ENCODE peak calls at places on chromosomes 1 and 21, in five cellular contexts. T is fibroblast of lung, D is H9, I is left lung, H is colonic mucosa. P is an unnamed sample.

GRCh38 chr1:46062651-46063319 is 69.6 kb downstream of the PIK3R3 start:
- DNase-seq in T (peak; percentile 51), D (no peak), I (no peak), H (peak; percentile 22), P (no peak)

GRCh38 chr1:214570442-214570841 is 19.0 kb upstream of the PTPN14 start:
- DNase-seq in T (peak; percentile 53), D (no peak), I (no peak), H (no peak), P (no peak)

GRCh38 chr1:212555426-212555825 is 53.1 kb upstream of the ATF3 start:
- DNase-seq in T (no peak), D (no peak), I (no peak), H (no peak), P (no peak)

GRCh38 chr21:42403611-42404231 is at the start of gene UBASH3A:
- DNase-seq in T (no peak), D (no peak), I (no peak), H (no peak), P (no peak)

GRCh38 chr1:46532498-46533178 is 18.8 kb downstream of the KNCN start:
- DNase-seq in T (peak; percentile 47), D (peak; percentile 55), I (peak; percentile 95), H (peak; percentile 71), P (peak; percentile 55)

GRCh38 chr1:156295391-156295947 is at the start of gene GLMP:
- DNase-seq in T (peak; percentile 81), D (peak; percentile 46), I (peak; percentile 87), H (peak; percentile 80), P (peak; percentile 81)

GRCh38 chr1:109040627-109041613 is 982 bp downstream of the WDR47 start:
- DNase-seq in T (peak; percentile 41), D (peak; percentile 38), I (peak; percentile 87), H (peak; percentile 32), P (no peak)

GRCh38 chr1:203402609-203403337 is 51.9 kb upstream of the FMOD start:
- DNase-seq in T (peak; percentile 99), D (no peak), I (no peak), H (no peak), P (no peak)

GRCh38 chr1:111736548-111737215 is 2.5 kb downstream of the INKA2 start:
- DNase-seq in T (peak; percentile 58), D (no peak), I (no peak), H (no peak), P (no peak)

GRCh38 chr1:71228727-71229371 is 148.0 kb upstream of the ZRANB2 start:
- DNase-seq in T (peak; percentile 37), D (peak; percentile 33), I (peak; percentile 10), H (no peak), P (no peak)

GRCh38 chr1:24692351-24692980 is 49.4 kb downstream of the SRRM1 start:
- DNase-seq in T (no peak), D (no peak), I (no peak), H (no peak), P (no peak)

GRCh38 chr1:28313710-28314510 is 14.9 kb upstream of the MED18 start:
- DNase-seq in T (peak; percentile 57), D (no peak), I (peak; percentile 96), H (peak; percentile 46), P (peak; percentile 85)

GRCh38 chr1:175338447-175339135 is 146.0 kb upstream of the KIAA0040 start:
- DNase-seq in T (no peak), D (peak; percentile 85), I (no peak), H (peak; percentile 23), P (no peak)

GRCh38 chr1:212667223-212668139 is 32.2 kb downstream of the BATF3 start:
- DNase-seq in T (peak; percentile 93), D (peak; percentile 32), I (no peak), H (no peak), P (no peak)

GRCh38 chr1:1354271-1355247 is 3.8 kb downstream of the MXRA8 start:
- DNase-seq in T (no peak), D (no peak), I (peak; percentile 80), H (no peak), P (peak; percentile 79)

GRCh38 chr1:47751188-47751587 is 246.0 kb downstream of the TRABD2B start:
- DNase-seq in T (no peak), D (no peak), I (no peak), H (no peak), P (no peak)

GRCh38 chr1:10515627-10516026 is 40.9 kb downstream of the PEX14 start:
- DNase-seq in T (no peak), D (no peak), I (no peak), H (no peak), P (no peak)

GRCh38 chr1:218658899-218659298 is 313.8 kb downstream of the TGFB2 start:
- DNase-seq in T (peak; percentile 61), D (no peak), I (no peak), H (no peak), P (no peak)

GRCh38 chr1:203823306-203823705 is 27.9 kb downstream of the ZBED6 start:
- DNase-seq in T (no peak), D (no peak), I (no peak), H (no peak), P (no peak)

GRCh38 chr1:197776348-197777082 is 1.2 kb upstream of the DENND1B start:
- DNase-seq in T (peak; percentile 64), D (no peak), I (no peak), H (no peak), P (no peak)

GRCh38 chr1:24536391-24536840 is 19.5 kb upstream of the NCMAP start:
- DNase-seq in T (peak; percentile 69), D (no peak), I (no peak), H (peak; percentile 60), P (no peak)

GRCh38 chr1:40495315-40495903 is 13.2 kb upstream of the EXO5 start:
- DNase-seq in T (peak; percentile 16), D (no peak), I (no peak), H (no peak), P (no peak)
- H3K9me3 ChIP-seq in T (peaks cover 1% of the 10 kb centered on the region), D (peaks cover 15% of the 10 kb centered on the region), I (no peaks in the 10 kb centered on the region), H (no peaks in the 10 kb centered on the region), P (no peaks in the 10 kb centered on the region)

GRCh38 chr1:230145953-230146476 is 79.0 kb downstream of the GALNT2 start:
- DNase-seq in T (no peak), D (no peak), I (no peak), H (no peak), P (no peak)

GRCh38 chr1:230146709-230147108 is 79.7 kb downstream of the GALNT2 start:
- DNase-seq in T (no peak), D (no peak), I (no peak), H (no peak), P (no peak)

GRCh38 chr1:230144765-230145504 is 77.9 kb downstream of the GALNT2 start:
- DNase-seq in T (no peak), D (no peak), I (no peak), H (no peak), P (no peak)

GRCh38 chr1:230144010-230144614 is 77.1 kb downstream of the GALNT2 start:
- DNase-seq in T (no peak), D (no peak), I (no peak), H (no peak), P (no peak)

DNA sequence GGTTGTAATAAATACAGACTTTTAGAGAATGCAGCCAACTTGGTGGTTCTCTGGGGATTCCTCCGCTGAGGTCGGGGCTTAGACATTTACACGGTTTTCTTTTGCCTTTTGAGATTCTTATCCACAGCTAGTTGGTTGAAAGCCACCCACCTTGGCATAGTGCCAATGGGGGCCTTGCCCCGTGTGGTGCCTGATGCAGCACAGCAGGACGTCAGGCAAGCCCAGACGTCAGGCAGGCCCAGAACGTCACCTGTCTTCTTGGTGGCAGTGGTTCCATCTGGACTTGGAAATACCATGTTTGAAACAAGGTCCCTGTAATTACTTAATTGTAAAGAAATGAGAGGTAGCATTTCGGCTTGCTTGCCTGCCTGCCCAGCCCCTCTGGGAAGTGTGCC is 78.5 kb downstream of the GALNT2 start:
- DNase-seq in T (no peak), D (no peak), I (no peak), H (no peak), P (no peak)
- H3K4me1 ChIP-seq in T (peaks cover 4% of the 10 kb centered on the region), D (peaks cover 2% of the 10 kb centered on the region), I (peaks cover 3% of the 10 kb centered on the region), H (peaks cover 4% of the 10 kb centered on the region), P (peaks cover 71% of the 10 kb centered on the region)

DNA sequence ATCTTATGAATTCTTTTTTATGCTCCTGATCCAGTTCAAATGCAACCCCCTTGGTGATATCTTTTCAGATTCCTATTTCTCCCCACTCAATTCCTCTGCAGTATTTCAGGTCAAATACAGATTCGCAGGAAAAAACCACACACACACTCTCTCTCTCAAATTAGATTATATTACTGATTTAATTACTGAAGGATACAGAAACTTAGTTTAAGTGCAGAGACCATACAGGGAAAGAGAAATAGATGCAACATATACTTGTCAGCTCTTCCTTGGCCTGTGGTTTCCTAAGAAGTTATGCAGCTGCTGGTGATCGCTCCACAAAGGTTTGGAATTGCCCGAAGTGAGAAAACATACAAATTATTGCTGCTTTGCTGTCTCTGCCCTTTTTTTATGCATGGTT is 400.9 kb downstream of the AGBL4 start:
- DNase-seq in T (no peak), D (no peak), I (no peak), H (no peak), P (no peak)
- H3K9me3 ChIP-seq in T (no peaks in the 10 kb centered on the region), D (peaks cover 70% of the 10 kb centered on the region), I (no peaks in the 10 kb centered on the region), H (no peaks in the 10 kb centered on the region), P (no peaks in the 10 kb centered on the region)

GRCh38 chr1:16116625-16117024 is 39.2 kb downstream of the EPHA2 start:
- DNase-seq in T (no peak), D (peak; percentile 33), I (peak; percentile 41), H (no peak), P (no peak)
- H3K4me1 ChIP-seq in T (peaks cover 2% of the 10 kb centered on the region), D (peaks cover 10% of the 10 kb centered on the region), I (peaks cover under 1% of the 10 kb centered on the region), H (no peaks in the 10 kb centered on the region), P (peaks cover 6% of the 10 kb centered on the region)

DNA sequence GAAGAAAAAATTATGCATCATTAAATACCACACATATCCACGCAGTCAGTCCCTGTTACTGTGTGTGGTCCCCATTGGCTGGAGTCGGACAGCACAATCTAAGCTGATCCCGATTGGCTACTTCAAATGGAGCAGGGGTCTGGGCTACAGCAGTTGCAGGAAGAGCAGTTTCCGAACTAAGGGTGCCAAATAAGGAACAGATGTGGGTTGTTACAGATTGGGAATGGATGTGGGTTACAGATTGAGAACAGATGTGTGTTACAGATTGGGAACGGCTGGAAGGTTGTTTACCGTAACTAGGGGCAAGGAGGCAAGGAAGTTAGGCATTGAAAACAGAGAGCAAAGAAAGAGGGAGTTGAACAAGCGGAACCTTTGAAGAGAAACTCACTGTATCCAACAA is 19.9 kb downstream of the OR2L13 start:
- DNase-seq in T (no peak), D (no peak), I (no peak), H (no peak), P (no peak)
- H3K9me3 ChIP-seq in T (no peaks in the 10 kb centered on the region), D (peaks cover 52% of the 10 kb centered on the region), I (no peaks in the 10 kb centered on the region), H (no peaks in the 10 kb centered on the region), P (no peaks in the 10 kb centered on the region)

P was measured in pancreas.